ENCODE peak calls at places on chromosomes 12 and 14, in five cellular contexts. S, D, U, B and L are unnamed samples.

GRCh38 chr12:12804432-12804886 is 8.7 kb upstream of the DDX47 start:
- DNase-seq in S (no peak), D (no peak), U (no peak), B (no peak), L (no peak)

GRCh38 chr14:76640923-76641395 is 120.3 kb upstream of the VASH1 start:
- DNase-seq in S (no peak), D (no peak), U (no peak), B (no peak), L (no peak)

GRCh38 chr12:42039146-42039545 is 105.5 kb downstream of the GXYLT1 start:
- DNase-seq in S (peak), D (no peak), U (no peak), B (no peak), L (no peak)

GRCh38 chr14:72104011-72104613 is 171.9 kb downstream of the RGS6 start:
- DNase-seq in S (no peak), D (no peak), U (no peak), B (peak), L (no peak)

GRCh38 chr12:66695130-66695529 is 16.3 kb upstream of the GRIP1 start:
- DNase-seq in S (no peak), D (no peak), U (no peak), B (no peak), L (no peak)

GRCh38 chr14:74667758-74668157 is 45.1 kb downstream of the AREL1 start:
- DNase-seq in S (no peak), D (no peak), U (no peak), B (no peak), L (no peak)

GRCh38 chr12:2475984-2476383 is 318.8 kb upstream of the FKBP4 start:
- DNase-seq in S (no peak), D (no peak), U (no peak), B (no peak), L (no peak)

GRCh38 chr12:26068503-26068902 is 56.3 kb downstream of the BHLHE41 start:
- DNase-seq in S (no peak), D (no peak), U (no peak), B (no peak), L (no peak)

GRCh38 chr14:93220509-93220908 is 13.5 kb downstream of the UBR7 start:
- DNase-seq in S (no peak), D (no peak), U (no peak), B (no peak), L (no peak)

GRCh38 chr12:3694673-3695072 is 58.2 kb downstream of the CRACR2A start:
- DNase-seq in S (no peak), D (no peak), U (no peak), B (no peak), L (no peak)

GRCh38 chr14:71121711-71122110 is 214.5 kb downstream of the PCNX1 start:
- DNase-seq in S (no peak), D (no peak), U (no peak), B (no peak), L (no peak)

GRCh38 chr14:96424104-96424989 is 32.4 kb downstream of the AK7 start:
- DNase-seq in S (peak), D (peak), U (no peak), B (peak), L (peak)

GRCh38 chr14:89911018-89911919 is 43.3 kb downstream of the EFCAB11 start:
- DNase-seq in S (no peak), D (peak), U (no peak), B (no peak), L (no peak)

GRCh38 chr12:45232771-45233372 is 17.0 kb downstream of the ANO6 start:
- DNase-seq in S (no peak), D (no peak), U (peak), B (peak), L (peak)

GRCh38 chr12:96196781-96197180 is 2.6 kb downstream of the ELK3 start:
- DNase-seq in S (no peak), D (no peak), U (no peak), B (no peak), L (peak)

GRCh38 chr14:74244115-74244514 is 4.9 kb downstream of the VSX2 start:
- DNase-seq in S (no peak), D (no peak), U (no peak), B (no peak), L (no peak)

GRCh38 chr14:102225386-102225785 is 79.6 kb downstream of the MOK start:
- DNase-seq in S (no peak), D (no peak), U (no peak), B (no peak), L (no peak)

GRCh38 chr14:84351646-84352045 is 1178.3 kb upstream of the FLRT2 start:
- DNase-seq in S (no peak), D (no peak), U (no peak), B (no peak), L (no peak)

GRCh38 chr14:91195881-91196280 is 48.6 kb downstream of the GPR68 start:
- DNase-seq in S (no peak), D (no peak), U (no peak), B (no peak), L (no peak)

GRCh38 chr12:124386661-124387509 is 92.0 kb downstream of the RFLNA start:
- DNase-seq in S (no peak), D (no peak), U (no peak), B (no peak), L (no peak)

GRCh38 chr12:16369156-16369555 is 21.7 kb downstream of the MGST1 start:
- DNase-seq in S (no peak), D (no peak), U (no peak), B (no peak), L (no peak)